ENCODE peak calls at places on chromosome 14, in eight cellular contexts. W, M, L, E, Z, X, P and J are unnamed samples.

GRCh38 chr14:99271951-99272668 is at the start of gene BCL11B:
- DNase-seq in E (peak), X (peak), W (peak), P (peak), M (peak), L (peak), Z (peak), J (no peak)

GRCh38 chr14:88910386-88910785 is 85.9 kb downstream of the TTC8 start:
- DNase-seq in M (no peak), L (peak), W (no peak), P (no peak), E (no peak), Z (no peak), X (no peak), J (no peak)

GRCh38 chr14:46381674-46382073 is 269.9 kb downstream of the RPL10L start:
- DNase-seq in E (no peak), P (no peak), X (no peak), W (no peak), Z (no peak), L (no peak), M (no peak), J (no peak)

GRCh38 chr14:51304956-51305355 is 64.9 kb downstream of the TMX1 start:
- DNase-seq in W (no peak), X (no peak), M (no peak), L (no peak), Z (peak), P (peak), E (no peak), J (no peak)

GRCh38 chr14:32934891-32935633 is 3.6 kb upstream of the NPAS3 start:
- DNase-seq in M (no peak), Z (no peak), W (no peak), E (no peak), X (no peak), P (no peak), L (peak), J (no peak)

GRCh38 chr14:93978735-93979134 is 2.4 kb upstream of the ASB2 start:
- DNase-seq in W (no peak), M (no peak), L (no peak), E (no peak), P (no peak), Z (no peak), X (no peak), J (no peak)

GRCh38 chr14:59221558-59221957 is 33.1 kb downstream of the DAAM1 start:
- DNase-seq in W (no peak), M (no peak), P (no peak), E (no peak), Z (peak), L (no peak), X (no peak), J (no peak)

GRCh38 chr14:68951051-68951797 is 27.9 kb downstream of the ACTN1 start:
- DNase-seq in M (no peak), W (no peak), L (peak), E (no peak), P (peak), X (peak), Z (peak), J (peak)

GRCh38 chr14:31006703-31007102 is 18.7 kb upstream of the AP4S1 start:
- DNase-seq in E (no peak), M (no peak), Z (no peak), X (no peak), P (no peak), L (no peak), W (no peak), J (no peak)

GRCh38 chr14:78327426-78328210 is 157.4 kb downstream of the NRXN3 start:
- DNase-seq in Z (peak), E (no peak), P (no peak), M (no peak), L (no peak), X (no peak), W (no peak), J (no peak)